ENCODE peak calls at places on chromosomes 13 and 19, in ten cellular contexts. T is uterus, X is lower leg skin, G is A549, B is Peyer's patch, C is body of pancreas, O is adrenal gland, F is sigmoid colon, W is ovary, E is breast epithelium. V is an unnamed sample.

GRCh38 chr13:32125746-32126145 is 94.2 kb downstream of the FRY start:
- DNase-seq in T (no peak), X (no peak), G (no peak), B (no peak), C (no peak), O (no peak), F (no peak), W (no peak), E (no peak), V (no peak)

GRCh38 chr13:43804461-43805070 is 17.8 kb upstream of the ENOX1 start:
- DNase-seq in T (no peak), X (no peak), G (peak; percentile 9), B (no peak), C (peak; percentile 29), O (no peak), F (no peak), W (no peak), E (no peak), V (no peak)

GRCh38 chr19:1102407-1103106 is 1.2 kb upstream of the GPX4 start:
- DNase-seq in T (peak; percentile 87), X (peak; percentile 85), G (no peak), B (no peak), C (peak; percentile 82), O (peak; percentile 90), F (no peak), W (peak; percentile 77), E (no peak), V (peak; percentile 80)

GRCh38 chr19:39499082-39499642 is 415 bp downstream of the DLL3 start:
- DNase-seq in T (no peak), X (no peak), G (no peak), B (no peak), C (no peak), O (no peak), F (no peak), W (no peak), E (no peak), V (no peak)

GRCh38 chr13:45879666-45880065 is 28.1 kb upstream of the SIAH3 start:
- DNase-seq in T (peak; percentile 28), X (no peak), G (peak; percentile 12), B (no peak), C (peak; percentile 18), O (peak; percentile 78), F (no peak), W (no peak), E (peak; percentile 53), V (no peak)

GRCh38 chr19:9673912-9674668 is 810 bp downstream of the ZNF562 start:
- DNase-seq in T (no peak), X (no peak), G (no peak), B (no peak), C (no peak), O (no peak), F (no peak), W (no peak), E (no peak), V (no peak)

GRCh38 chr13:40518481-40518882 is 148.0 kb downstream of the FOXO1 start:
- DNase-seq in T (no peak), X (no peak), G (no peak), B (no peak), C (peak; percentile 69), O (no peak), F (no peak), W (no peak), E (no peak), V (no peak)

GRCh38 chr13:113918580-113918979 is 54.7 kb upstream of the GAS6 start:
- DNase-seq in T (no peak), X (peak; percentile 5), G (no peak), B (peak; percentile 14), C (no peak), O (peak; percentile 15), F (no peak), W (no peak), E (peak; percentile 27), V (no peak)

GRCh38 chr19:33814181-33815165 is 17.8 kb downstream of the KCTD15 start:
- DNase-seq in T (no peak), X (no peak), G (no peak), B (no peak), C (no peak), O (peak; percentile 46), F (peak; percentile 36), W (no peak), E (peak; percentile 20), V (no peak)

GRCh38 chr13:76512676-76513277 is 373.4 kb downstream of the KCTD12 start:
- DNase-seq in T (no peak), X (no peak), G (no peak), B (no peak), C (no peak), O (no peak), F (no peak), W (no peak), E (no peak), V (no peak)

GRCh38 chr13:49776871-49777270 is 15.6 kb downstream of the KPNA3 start:
- DNase-seq in T (no peak), X (no peak), G (no peak), B (no peak), C (no peak), O (no peak), F (no peak), W (no peak), E (no peak), V (no peak)

GRCh38 chr19:1690570-1691307 is 38.3 kb upstream of the TCF3 start:
- DNase-seq in T (no peak), X (no peak), G (no peak), B (peak; percentile 67), C (peak; percentile 32), O (no peak), F (no peak), W (no peak), E (no peak), V (no peak)

GRCh38 chr19:44002212-44002565 is 568 bp upstream of the ZNF230 start:
- DNase-seq in T (no peak), X (no peak), G (peak; percentile 8), B (no peak), C (no peak), O (no peak), F (no peak), W (no peak), E (no peak), V (no peak)

GRCh38 chr13:98677398-98677797 is 75.1 kb downstream of the SLC15A1 start:
- DNase-seq in T (no peak), X (no peak), G (no peak), B (no peak), C (no peak), O (no peak), F (no peak), W (no peak), E (no peak), V (no peak)

GRCh38 chr13:95248953-95249352 is 52.3 kb downstream of the ABCC4 start:
- DNase-seq in T (no peak), X (no peak), G (no peak), B (no peak), C (no peak), O (no peak), F (no peak), W (peak; percentile 18), E (no peak), V (no peak)

GRCh38 chr13:95251641-95252040 is 49.6 kb downstream of the ABCC4 start:
- DNase-seq in T (no peak), X (no peak), G (no peak), B (no peak), C (no peak), O (no peak), F (no peak), W (no peak), E (no peak), V (no peak)

GRCh38 chr13:95247857-95248256 is 53.4 kb downstream of the ABCC4 start:
- DNase-seq in T (no peak), X (no peak), G (no peak), B (no peak), C (no peak), O (no peak), F (no peak), W (no peak), E (no peak), V (no peak)

GRCh38 chr13:95253033-95253432 is 48.2 kb downstream of the ABCC4 start:
- DNase-seq in T (no peak), X (no peak), G (no peak), B (no peak), C (no peak), O (no peak), F (no peak), W (no peak), E (no peak), V (no peak)

GRCh38 chr13:95250961-95251360 is 50.3 kb downstream of the ABCC4 start:
- DNase-seq in T (no peak), X (no peak), G (no peak), B (no peak), C (no peak), O (no peak), F (no peak), W (no peak), E (no peak), V (no peak)
- TF ChIP-seq POLR2A in T (no peak), X (no peak), G (no peak), B (no peak), C (no peak), O (no peak), F (no peak), W (no peak), E (no peak), V (no peak)

GRCh38 chr19:16659832-16660708 is at the start of gene SMIM7:
- DNase-seq in T (peak; percentile 98), X (peak; percentile 98), G (peak; percentile 89), B (peak; percentile 98), C (peak; percentile 99), O (peak; percentile 99), F (peak; percentile 99), W (peak; percentile 99), E (peak; percentile 98), V (peak; percentile 97)
- TF ChIP-seq POLR2A in T (peak; percentile 89), X (no peak), G (peak; percentile 62), B (peak; percentile 86), C (peak; percentile 31), O (peak; percentile 85), F (peak; percentile 95), W (peak; percentile 88), E (peak; percentile 95), V (peak; percentile 63)

DNA sequence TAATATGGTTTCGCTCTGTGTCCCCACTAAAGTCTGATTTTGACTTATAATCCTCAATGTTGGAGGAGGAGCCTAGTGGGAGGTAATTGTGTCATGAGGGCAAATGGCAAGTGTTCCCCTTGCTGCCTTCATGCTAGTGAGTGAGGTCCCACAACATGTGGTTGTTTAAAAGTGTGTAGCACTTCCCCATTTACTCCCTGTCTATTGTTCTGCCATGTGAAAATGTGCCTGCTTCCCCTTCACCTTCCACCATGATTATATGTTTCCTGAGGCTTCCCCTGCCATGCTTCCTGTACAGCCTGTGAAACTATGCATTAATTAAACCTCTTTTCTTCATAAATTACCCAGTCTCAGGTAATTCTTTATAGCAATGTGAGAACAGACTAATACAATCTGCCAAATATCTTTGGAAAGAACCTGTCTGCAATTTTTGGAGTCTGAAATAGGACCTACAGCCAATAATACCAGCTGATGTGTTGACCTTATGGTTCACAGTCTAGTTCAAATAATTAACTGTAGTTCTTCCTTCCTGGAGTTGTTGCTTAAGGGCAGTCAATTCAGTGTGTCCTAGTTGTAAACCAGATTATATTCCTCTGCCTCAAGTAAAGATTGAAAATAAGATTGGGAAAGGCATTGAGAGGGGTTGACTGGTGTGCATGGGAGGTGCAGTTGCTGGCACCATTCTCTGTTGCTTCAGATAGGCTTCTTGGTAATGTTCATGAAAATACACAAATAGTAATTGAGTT is 1442.9 kb downstream of the SLITRK1 start:
- DNase-seq in T (no peak), X (no peak), G (no peak), B (no peak), C (no peak), O (no peak), F (no peak), W (no peak), E (no peak), V (no peak)
- TF ChIP-seq POLR2A in T (no peak), X (no peak), G (no peak), B (no peak), C (no peak), O (no peak), F (no peak), W (no peak), E (no peak), V (no peak)

GRCh38 chr19:58097783-58098681 is at the start of gene ZSCAN18:
- DNase-seq in T (peak; percentile 98), X (peak; percentile 92), G (peak; percentile 61), B (peak; percentile 95), C (peak; percentile 98), O (peak; percentile 99), F (peak; percentile 99), W (peak; percentile 97), E (peak; percentile 99), V (peak; percentile 99)
- TF ChIP-seq POLR2A in T (peak; percentile 90), X (no peak), G (no peak), B (peak; percentile 49), C (peak; percentile 47), O (peak; percentile 41), F (peak; percentile 69), W (peak; percentile 90), E (peak; percentile 85), V (peak; percentile 36)